ENCODE peak calls at places on chromosomes 3 and 15, in four cellular contexts. S is IMR-90; I is CD4-positive, CD25-positive, alpha-beta regulatory T cell; P is heart left ventricle. A is an unnamed sample. For H3K9me3, the result is how much of the 10 kb centered on the place peaks cover.

GRCh38 chr3:33023176-33024136 is 72.0 kb downstream of the CCR4 start:
- DNase-seq in S (no peak), I (peak), P (no peak), A (no peak)

GRCh38 chr3:53805463-53806159 is 40.6 kb downstream of the CHDH start:
- DNase-seq in S (no peak), I (no peak), P (no peak), A (no peak)

GRCh38 chr3:31013843-31014242 is 119.4 kb upstream of the GADL1 start:
- DNase-seq in S (no peak), I (no peak), P (no peak), A (no peak)

GRCh38 chr15:52652984-52653383 is 26.2 kb downstream of the ATOSA start:
- DNase-seq in S (peak), I (no peak), P (no peak), A (no peak)

GRCh38 chr3:124529826-124530571 is 200.3 kb upstream of the UMPS start:
- DNase-seq in S (no peak), I (no peak), P (no peak), A (no peak)

GRCh38 chr3:122941233-122942206 is 86.0 kb downstream of the SEMA5B start:
- DNase-seq in S (no peak), I (peak), P (no peak), A (no peak)

GRCh38 chr15:50881121-50882048 is 27.1 kb upstream of the AP4E1 start:
- DNase-seq in S (peak), I (peak), P (no peak), A (no peak)

GRCh38 chr3:136783708-136784191 is 31.6 kb upstream of the STAG1 start:
- DNase-seq in S (peak), I (no peak), P (no peak), A (no peak)

GRCh38 chr3:173599673-173600072 is 202.1 kb downstream of the NLGN1 start:
- DNase-seq in S (peak), I (no peak), P (no peak), A (no peak)

GRCh38 chr3:53102601-53103147 is 27.6 kb downstream of the RFT1 start:
- DNase-seq in S (no peak), I (peak), P (no peak), A (no peak)

GRCh38 chr15:25087137-25087536 is 132.3 kb downstream of the SNRPN start:
- DNase-seq in S (no peak), I (no peak), P (no peak), A (no peak)
- H3K9me3 ChIP-seq in S (half or more), I (half or more), P (half or more), A (under half)

GRCh38 chr15:67945951-67946700 is 106.3 kb upstream of the RNU6-1 start:
- DNase-seq in S (peak), I (no peak), P (peak), A (no peak)
- H3K9me3 ChIP-seq in S (under half), I (under half), P (under half), A (under half)

GRCh38 chr3:43014990-43015389 is 35.9 kb downstream of the GASK1A start:
- DNase-seq in S (no peak), I (no peak), P (no peak), A (no peak)
- H3K9me3 ChIP-seq in S (under half), I (under half), P (under half), A (under half)

DNA sequence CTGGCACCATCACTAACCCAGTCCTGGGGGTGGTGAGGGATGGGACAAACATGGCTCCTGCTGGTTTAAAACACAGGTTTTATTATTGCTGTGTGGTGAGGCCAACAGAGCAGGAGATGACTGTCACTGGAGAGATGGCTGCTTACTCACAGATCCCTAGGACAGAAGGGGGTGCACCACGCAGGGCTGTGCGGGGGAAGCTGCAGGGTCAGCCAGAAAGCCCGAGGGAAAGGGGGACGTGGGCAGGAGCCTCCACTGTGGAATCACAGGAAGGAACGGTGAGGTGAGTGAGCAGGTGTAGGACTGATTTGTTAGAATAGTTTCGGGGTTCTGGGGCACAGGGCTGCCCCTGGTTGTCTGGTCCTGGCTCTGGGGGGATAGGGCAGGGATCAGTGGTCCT is 7.5 kb downstream of the CFAP100 start:
- DNase-seq in S (no peak), I (no peak), P (no peak), A (no peak)
- H3K9me3 ChIP-seq in S (under half), I (under half), P (under half), A (under half)

DNA sequence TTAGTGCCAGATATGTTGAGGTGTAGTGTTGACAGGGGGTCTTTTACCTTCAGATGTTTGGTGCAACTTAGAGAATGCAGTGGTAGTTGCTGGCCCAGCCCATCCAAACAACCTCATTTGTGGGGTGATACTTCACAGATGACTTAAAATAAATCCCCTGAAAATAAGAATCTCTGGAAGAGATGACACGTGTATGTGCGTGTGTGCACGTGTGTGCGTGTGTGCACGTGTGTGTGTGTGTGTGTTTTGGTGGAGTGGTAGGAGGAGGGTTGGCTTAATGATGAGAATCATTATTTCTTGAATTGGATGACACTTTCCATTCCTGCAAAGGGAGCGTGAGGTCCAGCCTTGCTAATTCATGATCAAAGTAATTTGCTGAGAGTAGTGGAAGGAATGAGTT is 31.9 kb downstream of the SNRPN start:
- DNase-seq in S (no peak), I (no peak), P (no peak), A (no peak)
- H3K9me3 ChIP-seq in S (under half), I (half or more), P (half or more), A (under half)

DNA sequence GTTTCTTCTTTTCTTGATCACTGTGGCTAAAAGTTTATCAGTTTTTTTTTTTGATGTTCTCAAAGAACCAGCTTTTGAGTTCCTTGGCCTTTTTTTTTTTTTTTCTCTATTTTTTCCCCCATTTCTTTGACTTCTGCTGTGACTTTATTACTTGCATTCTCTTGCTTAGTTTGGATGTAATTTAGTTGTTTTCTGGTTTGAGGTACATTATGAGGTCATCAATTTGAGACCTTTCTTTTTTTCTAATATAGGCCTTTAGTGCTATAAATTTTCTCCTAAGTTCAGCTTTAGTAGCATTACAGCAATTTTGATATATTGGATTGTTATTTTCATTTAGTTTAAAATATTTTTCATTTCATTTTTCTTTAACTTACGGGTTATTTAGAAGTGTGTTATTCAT is 35.3 kb downstream of the TCF12 start:
- DNase-seq in S (no peak), I (no peak), P (no peak), A (no peak)
- H3K9me3 ChIP-seq in S (under half), I (under half), P (under half), A (under half)

DNA sequence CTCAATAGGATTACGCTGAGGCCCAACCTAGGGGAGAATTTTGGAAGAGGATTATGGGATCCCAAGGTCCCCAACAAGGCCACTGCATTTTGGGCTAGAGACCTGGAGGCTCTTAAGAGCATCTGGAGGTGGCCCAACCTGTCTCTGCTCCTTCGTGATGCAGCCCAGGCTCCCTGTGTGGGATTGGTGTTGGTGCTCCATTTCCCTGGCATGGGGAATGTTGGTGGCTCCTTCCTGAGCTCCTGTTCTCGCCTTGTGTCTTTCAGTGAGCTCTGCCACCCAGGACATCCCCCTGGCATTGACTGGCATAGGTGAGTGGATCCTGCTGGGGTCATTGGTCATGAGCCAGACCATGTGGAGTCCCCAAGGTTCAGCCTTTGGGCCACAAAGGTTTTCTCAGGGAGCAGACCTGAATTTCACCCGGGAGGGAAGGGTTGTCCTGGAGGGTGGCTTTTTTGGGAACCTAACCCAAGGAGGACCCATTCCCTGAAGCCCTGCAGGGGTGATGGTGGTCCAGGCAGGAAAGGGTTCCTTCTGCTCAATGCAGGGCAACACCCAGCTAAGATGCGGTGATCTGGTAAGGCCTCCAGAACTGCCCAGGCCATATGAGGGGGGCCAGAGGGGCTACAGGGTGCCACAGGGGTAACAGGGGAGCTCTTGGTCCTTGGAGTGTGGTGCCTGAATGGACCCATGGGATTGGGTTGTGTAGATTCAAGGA is 202.5 kb downstream of the UBE3A start:
- DNase-seq in S (no peak), I (no peak), P (no peak), A (no peak)
- H3K9me3 ChIP-seq in S (half or more), I (under half), P (under half), A (under half)

DNA sequence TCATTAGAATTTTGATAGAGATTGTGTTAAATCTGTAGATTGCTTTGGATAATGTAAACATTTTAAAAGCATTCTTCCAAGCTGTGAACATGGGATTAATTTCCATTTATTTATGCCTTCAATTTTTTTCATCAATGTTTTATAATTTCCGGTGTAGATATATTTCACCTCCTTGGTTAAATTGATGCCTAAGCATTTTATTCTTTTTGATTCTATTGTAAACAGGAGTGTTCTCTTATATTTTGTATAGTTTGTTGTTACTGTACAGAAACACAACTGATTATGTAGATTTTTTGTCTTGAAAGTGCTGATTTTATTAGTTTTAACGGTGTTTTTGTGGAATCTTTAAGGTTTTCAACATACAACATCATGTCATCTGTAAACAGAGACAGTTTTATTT is 355.0 kb downstream of the EDEM1 start:
- DNase-seq in S (no peak), I (no peak), P (no peak), A (no peak)
- H3K9me3 ChIP-seq in S (under half), I (under half), P (under half), A (under half)

GRCh38 chr3:195802261-195802701 is 9.4 kb downstream of the MUC4 start:
- DNase-seq in S (no peak), I (peak), P (no peak), A (no peak)

GRCh38 chr3:195803309-195803908 is 8.3 kb downstream of the MUC4 start:
- DNase-seq in S (no peak), I (peak), P (no peak), A (no peak)

GRCh38 chr3:195805181-195805580 is 6.5 kb downstream of the MUC4 start:
- DNase-seq in S (no peak), I (no peak), P (no peak), A (no peak)

GRCh38 chr3:195801251-195802183 is 10.2 kb downstream of the MUC4 start:
- DNase-seq in S (no peak), I (no peak), P (no peak), A (no peak)

DNA sequence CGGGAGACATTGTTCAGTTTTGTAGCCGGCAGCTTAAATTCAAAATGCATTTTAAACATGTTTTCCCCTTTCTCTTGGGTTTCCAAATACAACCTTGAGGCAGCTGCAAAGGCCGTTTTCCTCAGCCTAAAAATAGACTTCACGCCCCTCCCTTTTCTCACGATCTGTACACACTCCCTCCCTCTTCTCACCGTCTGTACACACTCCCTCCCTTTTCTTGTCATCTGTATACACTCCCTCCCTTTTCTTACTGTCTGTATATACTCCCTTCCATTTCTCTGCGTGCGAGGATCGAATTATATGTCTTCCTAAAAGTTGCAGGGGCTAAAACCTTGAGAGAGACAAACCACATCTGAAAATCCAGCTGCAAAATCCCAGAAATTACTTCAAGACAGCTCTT is 8.9 kb downstream of the MUC4 start:
- DNase-seq in S (no peak), I (peak), P (no peak), A (no peak)
- H3K9me3 ChIP-seq in S (under half), I (under half), P (under half), A (under half)

DNA sequence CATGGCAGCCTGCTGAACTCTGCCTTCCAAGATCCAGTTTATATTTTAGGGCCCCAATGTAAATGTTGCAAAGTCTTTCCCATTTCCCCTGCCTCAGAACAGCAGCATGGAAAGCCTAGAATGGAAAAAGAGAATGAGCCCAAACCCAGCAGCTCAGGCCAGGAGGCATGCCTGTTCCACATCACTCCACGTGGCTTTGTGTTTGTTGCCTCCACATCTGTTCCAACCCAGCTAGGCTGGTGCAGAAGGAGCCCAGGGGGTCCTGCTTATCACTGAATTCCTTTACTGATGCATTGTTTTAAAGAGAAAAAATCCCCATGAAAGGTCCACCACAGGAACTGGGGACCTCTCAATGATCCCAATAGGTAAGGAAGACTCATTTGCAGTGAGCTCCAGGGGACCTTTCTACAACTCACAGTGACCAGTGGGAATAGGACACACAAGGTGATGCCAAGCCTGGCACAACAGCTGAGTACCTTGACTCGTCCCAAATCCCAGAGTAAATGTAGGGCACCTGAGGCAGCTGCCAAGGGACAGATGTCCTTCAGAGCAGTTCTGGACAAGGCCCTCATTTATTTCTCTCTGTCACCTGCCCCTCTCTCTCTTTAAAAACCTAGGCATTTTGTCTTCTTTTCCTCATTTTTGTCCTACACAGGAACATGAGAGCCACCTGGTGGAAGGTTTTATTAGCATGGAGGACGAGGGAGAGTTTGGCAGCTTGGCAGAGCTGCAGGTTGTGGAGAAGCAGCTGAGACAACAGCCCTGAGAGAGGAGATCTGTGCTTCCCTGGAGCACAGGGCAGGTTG is 41.7 kb upstream of the ADAMTS17 start:
- DNase-seq in S (no peak), I (peak), P (no peak), A (no peak)
- H3K9me3 ChIP-seq in S (under half), I (under half), P (under half), A (under half)

A was measured in T-helper 17 cell.